ENCODE peak calls at places on chromosome 7, in five cellular contexts. U is body of pancreas, F is cardiac muscle cell, K is heart right ventricle, P is IMR-90. Q is an unnamed sample. For H3K4me1, the result is how much of the 10 kb centered on the place peaks cover.

GRCh38 chr7:148929176-148929575 is 45.1 kb upstream of the EZH2 start:
- DNase-seq in U (no peak), F (no peak), K (no peak), P (no peak), Q (no peak)

GRCh38 chr7:141974831-141975230 is 1.3 kb upstream of the TAS2R38 start:
- DNase-seq in U (peak), F (no peak), K (no peak), P (no peak), Q (no peak)

GRCh38 chr7:111098011-111098925 is 7.3 kb downstream of the LRRN3 start:
- DNase-seq in U (no peak), F (peak), K (peak), P (peak), Q (no peak)

GRCh38 chr7:8982338-8982994 is 549.1 kb downstream of the NXPH1 start:
- DNase-seq in U (no peak), F (peak), K (no peak), P (no peak), Q (no peak)

GRCh38 chr7:76354981-76355730 is 3.6 kb downstream of the YWHAG start:
- DNase-seq in U (no peak), F (no peak), K (no peak), P (no peak), Q (no peak)

GRCh38 chr7:36036590-36036989 is 116.5 kb upstream of the EEPD1 start:
- DNase-seq in U (no peak), F (peak), K (peak), P (no peak), Q (no peak)

GRCh38 chr7:152492952-152493351 is 57.1 kb upstream of the KMT2C start:
- DNase-seq in U (no peak), F (no peak), K (no peak), P (no peak), Q (no peak)

GRCh38 chr7:36038063-36038721 is 114.9 kb upstream of the EEPD1 start:
- DNase-seq in U (no peak), F (no peak), K (no peak), P (no peak), Q (no peak)

GRCh38 chr7:66921918-66922486 is 977 bp downstream of the TMEM248 start:
- DNase-seq in U (peak), F (peak), K (no peak), P (no peak), Q (no peak)

GRCh38 chr7:133313575-133313974 is 60.7 kb downstream of the EXOC4 start:
- DNase-seq in U (no peak), F (no peak), K (no peak), P (no peak), Q (no peak)

GRCh38 chr7:148819697-148820332 is 64.3 kb downstream of the EZH2 start:
- DNase-seq in U (no peak), F (no peak), K (no peak), P (peak), Q (no peak)

GRCh38 chr7:45617166-45617565 is 43.0 kb downstream of the ADCY1 start:
- DNase-seq in U (no peak), F (no peak), K (no peak), P (no peak), Q (no peak)

GRCh38 chr7:37765872-37766525 is 82.4 kb upstream of the NME8 start:
- DNase-seq in U (peak), F (no peak), K (no peak), P (no peak), Q (no peak)

GRCh38 chr7:44257618-44258422 is 57.0 kb downstream of the YKT6 start:
- DNase-seq in U (peak), F (peak), K (peak), P (peak), Q (no peak)

GRCh38 chr7:157682064-157682945 is 345.5 kb downstream of the DNAJB6 start:
- DNase-seq in U (no peak), F (no peak), K (no peak), P (no peak), Q (no peak)

GRCh38 chr7:92768501-92769360 is 67.6 kb downstream of the CDK6 start:
- DNase-seq in U (no peak), F (no peak), K (no peak), P (peak), Q (no peak)
- H3K4me1 ChIP-seq in U (under half), F (under half), K (under half), P (under half), Q (half or more)

GRCh38 chr7:51227861-51228260 is 88.7 kb downstream of the COBL start:
- DNase-seq in U (no peak), F (no peak), K (no peak), P (no peak), Q (no peak)

GRCh38 chr7:51230324-51230625 is 86.3 kb downstream of the COBL start:
- DNase-seq in U (no peak), F (no peak), K (no peak), P (no peak), Q (no peak)

GRCh38 chr7:51228386-51228958 is 88.1 kb downstream of the COBL start:
- DNase-seq in U (no peak), F (no peak), K (no peak), P (no peak), Q (no peak)

GRCh38 chr7:51229620-51230323 is 86.8 kb downstream of the COBL start:
- DNase-seq in U (no peak), F (no peak), K (no peak), P (no peak), Q (no peak)

GRCh38 chr7:51229106-51229537 is 87.5 kb downstream of the COBL start:
- DNase-seq in U (no peak), F (no peak), K (no peak), P (no peak), Q (no peak)
- H3K4me1 ChIP-seq in U (under half), F (under half), K (under half), P (under half), Q (under half)

GRCh38 chr7:22696672-22697071 is 30.3 kb upstream of the IL6 start:
- DNase-seq in U (no peak), F (no peak), K (no peak), P (peak), Q (no peak)
- H3K4me1 ChIP-seq in U (under half), F (under half), K (under half), P (under half), Q (under half)

DNA sequence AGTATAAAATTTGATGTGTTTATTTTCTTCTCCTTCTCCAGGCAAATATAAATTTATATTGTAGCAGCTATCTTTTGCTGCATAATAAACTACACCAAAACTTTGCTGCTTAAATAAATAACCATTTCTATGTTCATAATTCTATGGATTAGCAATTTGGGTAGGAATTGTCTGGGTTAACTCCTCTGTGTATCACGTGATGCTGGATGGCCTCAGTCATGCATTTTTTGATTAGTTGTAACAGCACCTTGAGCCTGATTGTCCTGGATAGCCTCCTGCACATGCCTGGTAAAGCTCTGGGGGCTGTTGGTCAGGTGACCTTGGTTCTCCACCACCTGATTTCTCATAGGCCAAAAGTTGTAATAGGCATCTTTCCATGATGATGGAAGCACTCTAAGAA is 572.9 kb downstream of the ETV1 start:
- DNase-seq in U (no peak), F (no peak), K (no peak), P (no peak), Q (no peak)
- H3K4me1 ChIP-seq in U (under half), F (under half), K (under half), P (under half), Q (under half)

DNA sequence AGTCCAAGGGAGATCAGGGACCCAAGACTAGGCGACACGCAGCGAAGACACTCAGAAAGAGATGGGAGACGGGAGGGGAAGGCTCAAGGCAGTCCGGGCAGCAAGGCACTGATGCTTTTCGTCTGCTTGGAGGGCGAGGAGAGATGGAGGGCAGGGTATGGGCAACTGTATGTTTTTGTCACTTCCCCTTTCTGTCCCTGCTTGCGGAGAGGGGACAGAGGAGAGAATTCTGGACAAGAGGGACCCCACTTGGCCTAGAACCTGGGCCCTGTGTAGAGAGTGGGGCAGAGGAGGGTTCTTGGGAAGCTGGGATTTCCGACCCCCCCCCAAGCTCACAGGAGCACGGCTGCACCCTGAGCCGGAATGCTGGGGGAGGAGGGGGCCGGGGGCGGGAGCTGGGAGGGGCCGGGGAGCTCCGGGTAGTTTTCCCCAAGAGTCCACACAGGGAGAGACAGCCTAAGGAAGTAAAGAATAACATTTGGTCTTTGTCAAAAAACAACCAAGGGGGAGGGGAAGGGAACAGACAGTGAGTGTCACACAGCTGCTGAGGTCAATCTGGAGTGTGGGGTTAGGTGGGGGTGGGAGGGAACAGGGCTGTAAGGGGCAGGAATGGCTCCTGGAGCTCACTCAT is 1.8 kb downstream of the LRCH4 start:
- DNase-seq in U (no peak), F (no peak), K (peak), P (peak), Q (no peak)
- H3K4me1 ChIP-seq in U (under half), F (under half), K (under half), P (under half), Q (under half)

DNA sequence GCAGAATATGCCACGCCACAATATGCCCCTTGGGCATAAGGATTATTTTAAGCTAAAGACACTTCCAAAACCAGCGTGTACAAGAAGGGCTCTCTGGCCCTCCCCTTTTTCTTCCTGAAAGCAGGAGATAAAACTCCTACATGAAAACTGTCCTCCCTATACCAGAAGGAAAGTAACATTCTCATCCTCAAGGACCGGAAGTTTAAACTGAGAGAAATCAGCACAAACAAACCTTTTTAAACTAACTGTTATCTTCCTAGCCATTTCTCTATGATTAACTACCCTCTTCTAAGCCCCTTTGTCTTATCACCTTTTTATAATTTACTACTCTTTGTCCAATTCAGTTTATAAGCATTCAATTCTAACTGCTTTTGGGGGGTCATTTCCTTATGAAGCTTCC is 16.4 kb upstream of the RAPGEF5 start:
- DNase-seq in U (no peak), F (no peak), K (no peak), P (no peak), Q (no peak)
- H3K4me1 ChIP-seq in U (under half), F (under half), K (under half), P (under half), Q (under half)

GRCh38 chr7:1569833-1570632 is at the start of gene PSMG3:
- DNase-seq in U (peak), F (peak), K (peak), P (peak), Q (no peak)
- H3K4me1 ChIP-seq in U (under half), F (under half), K (under half), P (under half), Q (under half)

GRCh38 chr7:47407136-47407535 is 174.8 kb downstream of the TNS3 start:
- DNase-seq in U (no peak), F (no peak), K (no peak), P (no peak), Q (no peak)

GRCh38 chr7:47406766-47407129 is 175.2 kb downstream of the TNS3 start:
- DNase-seq in U (no peak), F (no peak), K (no peak), P (no peak), Q (no peak)

GRCh38 chr7:47405286-47405904 is 176.5 kb downstream of the TNS3 start:
- DNase-seq in U (no peak), F (no peak), K (no peak), P (no peak), Q (no peak)

GRCh38 chr7:47407821-47408674 is 173.9 kb downstream of the TNS3 start:
- DNase-seq in U (no peak), F (no peak), K (no peak), P (no peak), Q (no peak)

GRCh38 chr7:47405921-47406765 is 175.8 kb downstream of the TNS3 start:
- DNase-seq in U (peak), F (no peak), K (peak), P (peak), Q (peak)
- H3K4me1 ChIP-seq in U (half or more), F (under half), K (under half), P (under half), Q (under half)

DNA sequence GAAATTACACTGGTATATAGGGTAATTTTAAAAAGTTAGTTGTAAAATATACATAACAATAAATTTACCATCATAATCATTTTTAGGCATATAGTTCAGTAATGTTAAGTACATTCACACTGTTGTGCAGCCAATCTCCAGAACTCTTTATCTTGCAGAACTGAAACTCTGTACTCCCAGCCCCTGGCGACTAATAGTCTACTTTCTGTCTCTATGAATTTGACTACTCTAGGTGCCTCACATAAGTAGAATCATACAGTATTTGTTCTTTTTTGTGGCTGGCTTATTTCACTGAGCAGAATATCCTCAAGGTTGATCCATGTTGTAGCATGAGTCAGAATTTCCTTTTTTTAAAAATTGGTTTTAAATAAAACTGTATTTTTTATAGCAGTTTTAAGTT is 41.4 kb downstream of the NRF1 start:
- DNase-seq in U (no peak), F (no peak), K (no peak), P (no peak), Q (no peak)
- H3K4me1 ChIP-seq in U (under half), F (under half), K (under half), P (under half), Q (under half)

GRCh38 chr7:47591089-47591654 is 9.3 kb upstream of the TNS3 start:
- DNase-seq in U (no peak), F (no peak), K (no peak), P (no peak), Q (no peak)

GRCh38 chr7:47594406-47594805 is 12.5 kb upstream of the TNS3 start:
- DNase-seq in U (no peak), F (no peak), K (no peak), P (no peak), Q (no peak)

GRCh38 chr7:47588704-47589225 is 6.9 kb upstream of the TNS3 start:
- DNase-seq in U (no peak), F (no peak), K (no peak), P (no peak), Q (no peak)

GRCh38 chr7:47587976-47588375 is 6.1 kb upstream of the TNS3 start:
- DNase-seq in U (no peak), F (no peak), K (no peak), P (no peak), Q (no peak)

GRCh38 chr7:47591655-47592572 is 10.0 kb upstream of the TNS3 start:
- DNase-seq in U (no peak), F (no peak), K (no peak), P (peak), Q (no peak)
- H3K4me1 ChIP-seq in U (under half), F (under half), K (under half), P (under half), Q (under half)

Q was measured in RWPE2.